ENCODE peak calls at places on chromosomes 13 and 19, in seven cellular contexts. One of them, this sample, is unnamed. For H3K4me1, the result is how much of the 10 kb centered on the place peaks cover.

GRCh38 chr19:47157455-47158321 is 27.1 kb downstream of the SAE1 start:
- DNase-seq in uterus: peak
- DNase-seq in stomach: peak
- DNase-seq in Peyer's patch: peak
- DNase-seq in testis: peak
- DNase-seq in gastrocnemius medialis: peak
- DNase-seq in spleen: peak
- DNase-seq in this sample: peak

GRCh38 chr19:32748497-32748896 is 28.9 kb downstream of the TDRD12 start:
- DNase-seq in uterus: no peak
- DNase-seq in testis: no peak
- DNase-seq in gastrocnemius medialis: no peak
- DNase-seq in spleen: no peak
- DNase-seq in stomach: no peak
- DNase-seq in Peyer's patch: no peak
- DNase-seq in this sample: no peak

GRCh38 chr13:33366469-33367062 is 81.0 kb upstream of the STARD13 start:
- DNase-seq in Peyer's patch: no peak
- DNase-seq in uterus: no peak
- DNase-seq in gastrocnemius medialis: no peak
- DNase-seq in testis: no peak
- DNase-seq in stomach: no peak
- DNase-seq in spleen: no peak
- DNase-seq in this sample: no peak

GRCh38 chr19:19539738-19540703 is 2.0 kb downstream of the CILP2 start:
- DNase-seq in spleen: peak
- DNase-seq in testis: peak
- DNase-seq in uterus: peak
- DNase-seq in gastrocnemius medialis: peak
- DNase-seq in Peyer's patch: peak
- DNase-seq in stomach: peak
- DNase-seq in this sample: peak

GRCh38 chr19:24141612-24142011 is 54.6 kb downstream of the ZNF254 start:
- DNase-seq in uterus: no peak
- DNase-seq in testis: no peak
- DNase-seq in spleen: no peak
- DNase-seq in Peyer's patch: no peak
- DNase-seq in gastrocnemius medialis: no peak
- DNase-seq in stomach: no peak
- DNase-seq in this sample: no peak

GRCh38 chr19:8363803-8364771 is at the start of gene ANGPTL4:
- DNase-seq in stomach: peak
- DNase-seq in spleen: peak
- DNase-seq in testis: peak
- DNase-seq in uterus: peak
- DNase-seq in gastrocnemius medialis: peak
- DNase-seq in Peyer's patch: peak
- DNase-seq in this sample: peak

GRCh38 chr19:15396436-15396835 is 16.8 kb upstream of the AKAP8 start:
- DNase-seq in stomach: no peak
- DNase-seq in spleen: no peak
- DNase-seq in gastrocnemius medialis: no peak
- DNase-seq in uterus: no peak
- DNase-seq in Peyer's patch: peak
- DNase-seq in testis: no peak
- DNase-seq in this sample: no peak

GRCh38 chr19:54916822-54917221 is 10.9 kb downstream of the NCR1 start:
- DNase-seq in testis: no peak
- DNase-seq in spleen: peak
- DNase-seq in gastrocnemius medialis: no peak
- DNase-seq in stomach: no peak
- DNase-seq in uterus: no peak
- DNase-seq in Peyer's patch: no peak
- DNase-seq in this sample: no peak

GRCh38 chr13:79870766-79871165 is 389.8 kb downstream of the NDFIP2 start:
- DNase-seq in spleen: no peak
- DNase-seq in uterus: no peak
- DNase-seq in Peyer's patch: no peak
- DNase-seq in gastrocnemius medialis: no peak
- DNase-seq in stomach: no peak
- DNase-seq in testis: no peak
- DNase-seq in this sample: no peak

GRCh38 chr13:41639237-41639904 is 182.0 kb downstream of the RGCC start:
- DNase-seq in testis: no peak
- DNase-seq in gastrocnemius medialis: no peak
- DNase-seq in Peyer's patch: no peak
- DNase-seq in spleen: no peak
- DNase-seq in uterus: no peak
- DNase-seq in stomach: no peak
- DNase-seq in this sample: no peak

GRCh38 chr13:95296326-95296939 is 4.8 kb downstream of the ABCC4 start:
- DNase-seq in uterus: no peak
- DNase-seq in testis: peak
- DNase-seq in spleen: no peak
- DNase-seq in stomach: peak
- DNase-seq in Peyer's patch: peak
- DNase-seq in gastrocnemius medialis: peak
- DNase-seq in this sample: peak

GRCh38 chr13:40120288-40120687 is 464.8 kb downstream of the COG6 start:
- DNase-seq in testis: no peak
- DNase-seq in Peyer's patch: no peak
- DNase-seq in gastrocnemius medialis: no peak
- DNase-seq in stomach: no peak
- DNase-seq in spleen: no peak
- DNase-seq in uterus: no peak
- DNase-seq in this sample: no peak

GRCh38 chr13:110244926-110245325 is 62.0 kb downstream of the COL4A1 start:
- DNase-seq in gastrocnemius medialis: no peak
- DNase-seq in Peyer's patch: no peak
- DNase-seq in spleen: no peak
- DNase-seq in stomach: no peak
- DNase-seq in uterus: peak
- DNase-seq in testis: no peak
- DNase-seq in this sample: no peak

GRCh38 chr13:100789968-100790367 is 115.4 kb upstream of the TMTC4 start:
- DNase-seq in gastrocnemius medialis: no peak
- DNase-seq in testis: no peak
- DNase-seq in stomach: no peak
- DNase-seq in spleen: no peak
- DNase-seq in Peyer's patch: no peak
- DNase-seq in uterus: no peak
- DNase-seq in this sample: no peak

GRCh38 chr13:41954226-41954625 is 6.7 kb downstream of the VWA8 start:
- DNase-seq in testis: no peak
- DNase-seq in spleen: no peak
- DNase-seq in gastrocnemius medialis: no peak
- DNase-seq in stomach: no peak
- DNase-seq in uterus: no peak
- DNase-seq in Peyer's patch: no peak
- DNase-seq in this sample: no peak

GRCh38 chr13:33799950-33800592 is 17.9 kb upstream of the RFC3 start:
- DNase-seq in spleen: no peak
- DNase-seq in testis: no peak
- DNase-seq in Peyer's patch: no peak
- DNase-seq in stomach: no peak
- DNase-seq in gastrocnemius medialis: no peak
- DNase-seq in uterus: no peak
- DNase-seq in this sample: no peak

GRCh38 chr19:485583-486236 is 10.6 kb upstream of the MADCAM1 start:
- DNase-seq in Peyer's patch: peak
- DNase-seq in gastrocnemius medialis: peak
- DNase-seq in stomach: no peak
- DNase-seq in testis: peak
- DNase-seq in spleen: no peak
- DNase-seq in uterus: no peak
- DNase-seq in this sample: no peak

GRCh38 chr13:64505511-64505910 is 2724.6 kb downstream of the PCDH9 start:
- DNase-seq in Peyer's patch: no peak
- DNase-seq in stomach: no peak
- DNase-seq in spleen: no peak
- DNase-seq in uterus: no peak
- DNase-seq in gastrocnemius medialis: no peak
- DNase-seq in testis: no peak
- DNase-seq in this sample: no peak

DNA sequence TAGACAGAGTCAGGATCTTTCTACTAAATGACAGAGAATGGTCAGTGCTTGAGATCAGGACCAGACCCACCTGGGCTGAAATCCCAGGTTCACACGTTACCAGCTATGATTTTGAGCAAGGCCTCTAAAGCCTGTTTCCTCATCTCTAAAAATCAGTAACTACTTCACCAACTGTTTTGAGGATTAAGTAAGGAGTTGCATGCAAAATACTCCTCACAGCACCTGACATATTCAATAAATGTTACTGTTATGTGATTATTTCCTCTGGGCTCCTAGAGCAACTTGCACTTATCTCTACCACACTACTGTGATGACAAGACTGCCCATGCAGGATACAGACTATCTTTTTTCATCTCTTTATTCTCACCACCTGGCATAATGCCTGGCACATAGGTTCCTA is 1.9 kb downstream of the KATNAL1 start:
- DNase-seq in spleen: no peak
- DNase-seq in stomach: no peak
- DNase-seq in gastrocnemius medialis: no peak
- DNase-seq in Peyer's patch: no peak
- DNase-seq in testis: no peak
- DNase-seq in uterus: no peak
- DNase-seq in this sample: no peak
- H3K4me1 ChIP-seq in spleen: under half
- H3K4me1 ChIP-seq in stomach: under half
- H3K4me1 ChIP-seq in gastrocnemius medialis: under half
- H3K4me1 ChIP-seq in Peyer's patch: under half
- H3K4me1 ChIP-seq in testis: under half
- H3K4me1 ChIP-seq in uterus: under half
- H3K4me1 ChIP-seq in this sample: under half

GRCh38 chr19:35696835-35697234 is 7.5 kb upstream of the ZBTB32 start:
- DNase-seq in testis: no peak
- DNase-seq in gastrocnemius medialis: no peak
- DNase-seq in stomach: no peak
- DNase-seq in Peyer's patch: no peak
- DNase-seq in spleen: no peak
- DNase-seq in uterus: no peak
- DNase-seq in this sample: no peak

GRCh38 chr19:35708391-35708790 is 4.0 kb downstream of the ZBTB32 start:
- DNase-seq in Peyer's patch: no peak
- DNase-seq in testis: no peak
- DNase-seq in gastrocnemius medialis: no peak
- DNase-seq in spleen: no peak
- DNase-seq in stomach: no peak
- DNase-seq in uterus: no peak
- DNase-seq in this sample: no peak

GRCh38 chr19:35704218-35704617 is at the start of gene ZBTB32:
- DNase-seq in gastrocnemius medialis: no peak
- DNase-seq in uterus: no peak
- DNase-seq in Peyer's patch: no peak
- DNase-seq in stomach: no peak
- DNase-seq in spleen: no peak
- DNase-seq in testis: peak
- DNase-seq in this sample: peak

GRCh38 chr19:35703343-35703742 is 1.0 kb upstream of the ZBTB32 start:
- DNase-seq in uterus: no peak
- DNase-seq in spleen: no peak
- DNase-seq in testis: no peak
- DNase-seq in gastrocnemius medialis: no peak
- DNase-seq in Peyer's patch: no peak
- DNase-seq in stomach: no peak
- DNase-seq in this sample: no peak

GRCh38 chr19:35702223-35703012 is 1.9 kb upstream of the ZBTB32 start:
- DNase-seq in testis: peak
- DNase-seq in Peyer's patch: peak
- DNase-seq in uterus: peak
- DNase-seq in stomach: peak
- DNase-seq in spleen: peak
- DNase-seq in gastrocnemius medialis: peak
- DNase-seq in this sample: peak
- TF ChIP-seq POLR2A in testis: no peak
- TF ChIP-seq POLR2A in Peyer's patch: peak
- TF ChIP-seq POLR2A in uterus: no peak
- TF ChIP-seq POLR2A in stomach: no peak
- TF ChIP-seq POLR2A in spleen: no peak
- TF ChIP-seq POLR2A in gastrocnemius medialis: peak
- TF ChIP-seq POLR2A in this sample: peak

DNA sequence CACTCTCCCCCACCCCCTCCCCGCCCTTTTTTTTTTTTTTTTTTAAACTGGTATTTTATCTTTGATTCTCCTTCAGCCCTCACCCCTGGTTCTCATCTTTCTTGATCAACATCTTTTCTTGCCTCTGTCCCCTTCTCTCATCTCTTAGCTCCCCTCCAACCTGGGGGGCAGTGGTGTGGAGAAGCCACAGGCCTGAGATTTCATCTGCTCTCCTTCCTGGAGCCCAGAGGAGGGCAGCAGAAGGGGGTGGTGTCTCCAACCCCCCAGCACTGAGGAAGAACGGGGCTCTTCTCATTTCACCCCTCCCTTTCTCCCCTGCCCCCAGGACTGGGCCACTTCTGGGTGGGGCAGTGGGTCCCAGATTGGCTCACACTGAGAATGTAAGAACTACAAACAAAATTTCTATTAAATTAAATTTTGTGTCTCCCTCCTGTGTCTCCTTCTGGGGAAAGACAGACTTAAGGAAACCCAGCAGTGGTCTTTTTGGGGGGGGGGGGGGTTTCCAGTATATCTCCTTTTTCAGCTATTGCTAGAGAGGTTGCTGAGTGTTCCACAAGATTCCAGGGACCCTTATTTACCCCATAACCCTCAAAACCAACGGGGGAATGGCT is 1.5 kb upstream of the RAD23A start:
- DNase-seq in testis: no peak
- DNase-seq in uterus: no peak
- DNase-seq in spleen: no peak
- DNase-seq in stomach: no peak
- DNase-seq in gastrocnemius medialis: no peak
- DNase-seq in Peyer's patch: no peak
- DNase-seq in this sample: no peak
- H3K4me1 ChIP-seq in testis: under half
- H3K4me1 ChIP-seq in uterus: under half
- H3K4me1 ChIP-seq in spleen: under half
- H3K4me1 ChIP-seq in stomach: half or more
- H3K4me1 ChIP-seq in gastrocnemius medialis: under half
- H3K4me1 ChIP-seq in Peyer's patch: under half
- H3K4me1 ChIP-seq in this sample: half or more

DNA sequence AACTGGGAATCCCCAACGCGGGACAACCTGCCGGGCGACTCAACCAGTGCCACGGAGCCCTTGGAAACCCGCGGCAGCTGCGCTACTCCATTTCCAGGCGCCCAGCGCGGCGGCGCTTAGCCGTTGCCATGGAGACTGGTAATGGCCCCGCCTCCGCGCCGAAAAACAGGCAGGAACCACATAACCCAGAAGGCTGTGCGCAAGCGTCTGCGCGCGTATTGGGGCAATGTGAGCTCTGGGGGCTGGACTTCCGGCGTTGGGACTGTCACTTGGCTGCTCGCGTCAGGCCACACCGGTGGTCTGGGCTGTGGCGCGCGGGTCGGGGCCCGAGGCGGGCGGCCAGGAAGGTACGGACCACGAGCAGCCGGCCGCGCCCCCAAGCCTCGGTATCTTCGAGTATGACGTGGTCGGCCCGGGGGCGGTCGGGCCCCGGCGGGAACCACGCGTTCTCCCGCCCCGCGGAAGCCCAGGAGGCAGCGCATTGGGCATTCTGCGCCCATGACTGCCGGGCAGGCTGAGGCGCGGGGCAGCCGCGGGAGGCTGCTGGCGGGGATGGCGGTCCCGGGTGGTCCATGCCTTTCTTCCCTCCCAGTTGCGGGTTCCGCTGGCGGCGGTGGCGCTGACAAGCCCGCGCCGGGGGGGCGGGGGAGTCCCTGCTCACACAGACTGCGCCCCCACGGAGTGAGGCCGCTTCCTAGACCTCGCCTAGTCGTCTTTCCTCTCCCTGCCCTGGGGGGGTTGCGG is at the start of gene ZNF324B:
- DNase-seq in gastrocnemius medialis: peak
- DNase-seq in uterus: peak
- DNase-seq in Peyer's patch: peak
- DNase-seq in spleen: peak
- DNase-seq in stomach: peak
- DNase-seq in testis: peak
- DNase-seq in this sample: peak
- TF ChIP-seq POLR2A in gastrocnemius medialis: peak
- TF ChIP-seq POLR2A in uterus: peak
- TF ChIP-seq POLR2A in Peyer's patch: peak
- TF ChIP-seq POLR2A in spleen: no peak
- TF ChIP-seq POLR2A in stomach: no peak
- TF ChIP-seq POLR2A in testis: no peak
- TF ChIP-seq POLR2A in this sample: peak

This sample was measured in thyroid gland.